ENCODE peak calls at places on chromosomes 6 and 20, in five cellular contexts. X is pancreas, R is hepatocyte, J is GM23338, V is astrocyte of the cerebellum. U is an unnamed sample.
A peak's percentile ranks its signal among the peaks of the same experiment; 100 is the strongest.

GRCh38 chr20:37375227-37375626 is 29.3 kb downstream of the SRC start:
- DNase-seq in R (no peak), V (no peak), J (no peak), X (no peak), U (no peak)

GRCh38 chr6:132813173-132813856 is 1.1 kb upstream of the RPS12 start:
- DNase-seq in V (no peak), X (peak; percentile 46), J (peak; percentile 60), R (peak; percentile 48), U (peak; percentile 53)

GRCh38 chr6:149545258-149545753 is 537 bp downstream of the PPIL4 start:
- DNase-seq in J (peak; percentile 64), V (peak; percentile 48), X (peak; percentile 47), R (peak; percentile 77), U (peak; percentile 83)

GRCh38 chr6:73487473-73487872 is 25.9 kb downstream of the MTO1 start:
- DNase-seq in J (no peak), V (no peak), R (no peak), X (no peak), U (no peak)

GRCh38 chr20:49186535-49187329 is 1.4 kb downstream of the STAU1 start:
- DNase-seq in R (peak; percentile 81), J (peak; percentile 35), V (peak; percentile 18), X (peak; percentile 76), U (no peak)

GRCh38 chr20:8693709-8694108 is 375.2 kb upstream of the PLCB4 start:
- DNase-seq in X (no peak), V (peak; percentile 29), J (no peak), R (no peak), U (no peak)

GRCh38 chr6:72552938-72553337 is 68.9 kb upstream of the KCNQ5 start:
- DNase-seq in V (no peak), R (no peak), J (no peak), X (no peak), U (no peak)

GRCh38 chr6:152893187-152893586 is 89.7 kb downstream of the FBXO5 start:
- DNase-seq in X (no peak), R (no peak), V (no peak), J (no peak), U (no peak)

GRCh38 chr6:139732451-139732850 is 358.0 kb upstream of the CITED2 start:
- DNase-seq in X (no peak), R (peak; percentile 22), J (no peak), V (peak; percentile 33), U (no peak)

GRCh38 chr6:27532820-27533538 is 60.1 kb upstream of the ZNF184 start:
- DNase-seq in X (no peak), V (peak; percentile 91), R (no peak), J (peak; percentile 36), U (no peak)

GRCh38 chr6:37033255-37033654 is 27.8 kb downstream of the FGD2 start:
- DNase-seq in V (no peak), R (no peak), J (no peak), X (no peak), U (peak; percentile 71)

GRCh38 chr6:158322400-158322723 is 10.1 kb downstream of the TULP4 start:
- DNase-seq in R (no peak), V (no peak), J (no peak), X (no peak), U (no peak)

GRCh38 chr6:119147101-119148053 is 68.9 kb upstream of the FAM184A start:
- DNase-seq in X (peak; percentile 46), J (no peak), V (peak; percentile 91), R (peak; percentile 86), U (peak; percentile 79)

GRCh38 chr6:101085327-101085726 is 204.2 kb upstream of the ASCC3 start:
- DNase-seq in R (no peak), J (peak; percentile 30), X (no peak), V (peak; percentile 33), U (no peak)

GRCh38 chr6:140921366-140922226 is 1211.1 kb upstream of the GJE1 start:
- DNase-seq in V (peak; percentile 70), X (no peak), J (peak; percentile 63), R (peak; percentile 79), U (no peak)

GRCh38 chr6:28258877-28259777 is at the start of gene NKAPL:
- DNase-seq in V (no peak), X (peak; percentile 71), R (no peak), J (peak; percentile 61), U (peak; percentile 88)

GRCh38 chr20:40542065-40542464 is 147.0 kb downstream of the MAFB start:
- DNase-seq in R (no peak), V (no peak), X (no peak), J (no peak), U (no peak)

GRCh38 chr6:130912451-130912850 is 85.2 kb downstream of the SMLR1 start:
- DNase-seq in R (no peak), J (no peak), X (no peak), V (no peak), U (no peak)

GRCh38 chr6:106192824-106193223 is 106.7 kb downstream of the PRDM1 start:
- DNase-seq in R (no peak), V (peak; percentile 32), X (no peak), J (no peak), U (no peak)

GRCh38 chr6:4270001-4270400 is 134.6 kb upstream of the ECI2 start:
- DNase-seq in V (no peak), J (no peak), X (no peak), R (no peak), U (no peak)

GRCh38 chr6:170553686-170554085 is 483 bp upstream of the TBP start:
- DNase-seq in R (peak; percentile 66), V (peak; percentile 5), X (no peak), J (no peak), U (no peak)

GRCh38 chr6:107867302-107867615 is 43.1 kb upstream of the SCML4 start:
- DNase-seq in J (peak; percentile 31), X (no peak), V (no peak), R (no peak), U (no peak)

GRCh38 chr20:53900380-53900999 is 169.9 kb downstream of the BCAS1 start:
- DNase-seq in J (no peak), X (no peak), R (no peak), V (no peak), U (no peak)

GRCh38 chr6:139290787-139291294 is 957 bp downstream of the TXLNB start:
- DNase-seq in J (no peak), X (no peak), V (no peak), R (no peak), U (peak; percentile 52)

DNA sequence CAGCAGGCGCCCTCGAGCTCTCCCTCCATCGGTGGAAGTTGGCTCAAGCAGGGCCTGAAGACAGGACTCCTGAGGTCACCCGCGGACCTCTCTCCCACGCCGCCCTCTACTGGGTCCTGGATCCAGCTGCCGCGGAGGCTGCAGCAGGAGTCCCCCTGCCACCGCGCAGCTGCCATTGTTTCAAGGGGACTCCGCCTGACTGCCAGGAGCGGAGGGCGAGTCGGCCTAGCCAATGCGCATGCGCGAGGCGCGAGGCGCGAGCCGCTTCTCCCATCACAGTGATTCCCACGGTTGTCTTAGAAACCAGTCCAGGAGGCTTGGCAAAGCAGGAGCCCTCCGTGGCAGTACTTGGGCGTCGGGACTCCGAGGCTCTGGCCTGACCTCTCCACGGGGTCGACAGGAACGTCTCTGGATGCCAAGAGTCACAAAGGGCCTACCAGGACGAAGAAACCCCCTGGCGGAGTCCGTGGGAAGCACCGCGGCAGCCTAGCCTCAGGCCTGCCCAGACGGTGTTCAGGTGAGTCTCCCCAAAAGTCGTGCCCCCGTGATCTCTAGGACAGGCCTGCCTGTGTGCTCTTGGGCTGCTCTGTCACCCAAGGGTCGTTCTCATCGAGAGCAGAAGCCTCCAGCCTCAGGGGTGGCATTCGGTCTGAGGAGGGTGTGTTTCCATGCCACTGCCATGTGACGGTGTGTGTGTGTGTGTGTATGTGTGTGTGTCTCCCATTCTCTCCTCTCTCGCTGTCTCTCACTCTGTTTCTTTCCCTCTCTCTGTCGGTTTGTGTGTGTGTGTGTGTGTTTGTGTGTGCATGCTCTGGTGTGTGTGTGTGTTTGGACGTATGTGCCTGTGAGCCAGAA is 290.6 kb upstream of the ZNF337 start:
- DNase-seq in J (peak; percentile 45), V (no peak), X (no peak), R (peak; percentile 46), U (no peak)
- TF ChIP-seq CTCF in J (no peak), V (peak; percentile 38), X (no peak), R (peak; percentile 17), U (peak; percentile 15)

GRCh38 chr6:156185113-156185512 is 592.1 kb upstream of the ARID1B start:
- DNase-seq in R (no peak), J (no peak), X (no peak), V (no peak), U (no peak)
- TF ChIP-seq CTCF in R (no peak), J (no peak), X (no peak), V (no peak), U (no peak)

GRCh38 chr6:102717737-102718427 is 1324.4 kb downstream of the GRIK2 start:
- DNase-seq in J (peak; percentile 18), X (no peak), R (no peak), V (no peak), U (no peak)
- TF ChIP-seq CTCF in J (no peak), X (no peak), R (no peak), V (no peak), U (no peak)

GRCh38 chr6:43172127-43173007 is 1.3 kb downstream of the SRF start:
- DNase-seq in R (peak; percentile 62), X (peak; percentile 68), V (no peak), J (peak; percentile 34), U (no peak)

GRCh38 chr6:43173496-43174262 is 2.6 kb downstream of the SRF start:
- DNase-seq in R (no peak), V (no peak), X (peak; percentile 34), J (no peak), U (no peak)

GRCh38 chr6:43175676-43176422 is 4.8 kb downstream of the SRF start:
- DNase-seq in R (no peak), X (no peak), V (no peak), J (no peak), U (no peak)

GRCh38 chr6:43176423-43176786 is 5.3 kb downstream of the SRF start:
- DNase-seq in R (no peak), V (no peak), X (no peak), J (no peak), U (no peak)

DNA sequence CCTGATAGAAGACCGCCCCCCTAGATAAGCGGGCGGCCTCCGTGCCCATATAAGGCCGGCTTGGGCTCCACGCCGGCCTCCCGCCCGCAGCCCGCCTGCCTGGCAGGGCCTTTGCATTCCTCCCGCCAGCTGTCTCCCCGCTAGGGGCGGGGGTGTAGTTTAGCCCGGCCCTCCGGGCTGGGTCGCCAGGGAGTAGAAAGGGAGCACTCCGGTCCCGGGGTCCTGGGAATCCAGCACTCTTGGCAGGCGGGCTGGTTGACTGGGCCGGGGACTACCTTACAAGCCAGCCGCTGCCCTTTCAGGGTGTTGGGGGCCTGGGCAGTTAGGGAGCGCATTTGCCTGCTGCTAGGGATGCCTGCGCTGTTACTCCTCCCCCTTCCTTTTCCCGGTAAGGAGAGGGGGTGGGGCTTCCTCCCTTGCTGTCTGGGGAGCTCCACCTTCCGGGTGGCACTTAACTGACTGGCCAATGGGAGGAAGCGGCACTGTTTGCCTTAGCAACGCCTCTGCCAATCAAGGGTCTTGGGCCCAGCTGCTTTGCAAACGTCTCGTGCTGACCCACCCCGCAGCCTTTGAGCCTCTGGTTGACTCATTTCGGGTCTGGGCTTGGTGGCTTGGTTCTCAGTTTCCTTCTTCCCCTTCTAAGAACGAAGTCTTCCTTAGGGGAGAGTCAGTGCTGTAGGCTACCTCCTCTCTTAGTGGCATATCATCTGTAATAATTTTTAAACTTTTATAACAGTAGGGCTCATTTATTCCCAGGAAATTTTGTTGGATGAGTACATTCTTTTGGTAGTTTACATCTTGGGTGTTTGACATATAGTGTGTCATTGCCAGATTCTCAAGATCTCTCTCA is 3.4 kb downstream of the SRF start:
- DNase-seq in V (peak; percentile 97), J (peak; percentile 99), R (peak; percentile 99), X (peak; percentile 99), U (peak; percentile 99)
- TF ChIP-seq CTCF in V (no peak), J (no peak), R (no peak), X (no peak), U (peak; percentile 16)

GRCh38 chr6:105135056-105135455 is 44.8 kb downstream of the POPDC3 start:
- DNase-seq in R (no peak), V (no peak), X (no peak), J (peak; percentile 36), U (no peak)
- TF ChIP-seq CTCF in R (peak; percentile 19), V (peak; percentile 24), X (no peak), J (no peak), U (no peak)